ENCODE peak calls at places on chromosomes 3 and 15, in six cellular contexts. R is epithelial cell of esophagus, L is mucosa of descending colon, D is D721Med, Y is breast epithelium, I is psoas muscle. W is an unnamed sample.

GRCh38 chr3:144931590-144931989 is 960.0 kb downstream of the DIPK2A start:
- DNase-seq in R (no peak), I (no peak), Y (no peak), L (no peak), D (no peak), W (peak; percentile 66)

GRCh38 chr3:65776494-65776893 is 262.2 kb downstream of the MAGI1 start:
- DNase-seq in L (no peak), Y (no peak), R (peak; percentile 25), I (no peak), D (no peak), W (no peak)

GRCh38 chr3:134291300-134292254 is 40.9 kb upstream of the RYK start:
- DNase-seq in D (no peak), R (peak; percentile 58), Y (peak; percentile 95), I (peak; percentile 87), L (no peak), W (no peak)

GRCh38 chr15:75130597-75131268 is 70.9 kb upstream of the C15orf39 start:
- DNase-seq in R (no peak), I (no peak), D (no peak), Y (no peak), L (no peak), W (no peak)

GRCh38 chr3:115652738-115653137 is 29.4 kb downstream of the GAP43 start:
- DNase-seq in D (no peak), L (no peak), R (no peak), I (no peak), Y (no peak), W (no peak)

GRCh38 chr3:13648060-13648743 is 99.3 kb downstream of the FBLN2 start:
- DNase-seq in D (peak; percentile 89), I (peak; percentile 83), R (peak; percentile 85), Y (peak; percentile 77), L (no peak), W (no peak)

GRCh38 chr3:191804935-191805334 is 344.0 kb downstream of the PYDC2 start:
- DNase-seq in Y (no peak), I (no peak), L (no peak), R (no peak), D (no peak), W (no peak)

GRCh38 chr15:52086001-52086786 is 26.4 kb downstream of the BCL2L10 start:
- DNase-seq in I (no peak), D (no peak), R (no peak), Y (no peak), L (no peak), W (no peak)

GRCh38 chr3:58326267-58326932 is 6.3 kb upstream of the PXK start:
- DNase-seq in L (no peak), D (no peak), I (no peak), R (no peak), Y (no peak), W (no peak)

GRCh38 chr15:79418693-79419279 is 13.3 kb upstream of the MINAR1 start:
- DNase-seq in D (no peak), L (no peak), I (no peak), Y (no peak), R (no peak), W (no peak)

GRCh38 chr3:44942202-44942921 is 33.6 kb downstream of the ZDHHC3 start:
- DNase-seq in D (no peak), L (no peak), R (peak; percentile 74), I (no peak), Y (no peak), W (no peak)

GRCh38 chr3:42502429-42503250 is at the start of gene VIPR1:
- DNase-seq in R (peak; percentile 92), L (peak; percentile 95), I (peak; percentile 63), D (peak; percentile 91), Y (peak; percentile 88), W (peak; percentile 91)

GRCh38 chr3:31077021-31077601 is 182.7 kb upstream of the GADL1 start:
- DNase-seq in D (no peak), I (no peak), R (peak; percentile 97), L (no peak), Y (no peak), W (no peak)

GRCh38 chr3:119817964-119818363 is 36.1 kb downstream of the NR1I2 start:
- DNase-seq in Y (no peak), L (no peak), R (peak; percentile 6), I (no peak), D (no peak), W (no peak)

GRCh38 chr15:51917493-51917892 is 54.1 kb downstream of the LEO1 start:
- DNase-seq in D (no peak), I (no peak), R (peak; percentile 73), L (no peak), Y (no peak), W (no peak)

GRCh38 chr15:31472636-31473383 is 146.2 kb downstream of the KLF13 start:
- DNase-seq in L (no peak), I (no peak), Y (no peak), R (no peak), D (no peak), W (no peak)

GRCh38 chr3:10419637-10420232 is 85.7 kb downstream of the ATP2B2 start:
- DNase-seq in R (peak; percentile 71), I (no peak), Y (no peak), L (no peak), D (no peak), W (no peak)

GRCh38 chr3:13851997-13852637 is 27.8 kb downstream of the WNT7A start:
- DNase-seq in I (no peak), L (no peak), R (peak; percentile 86), D (no peak), Y (no peak), W (peak; percentile 44)

GRCh38 chr3:168102735-168103410 is 7.1 kb upstream of the GOLIM4 start:
- DNase-seq in Y (no peak), L (no peak), I (no peak), R (no peak), D (no peak), W (no peak)

GRCh38 chr3:31043184-31043819 is 148.8 kb upstream of the GADL1 start:
- DNase-seq in Y (no peak), D (no peak), R (peak; percentile 64), I (no peak), L (no peak), W (no peak)

GRCh38 chr3:146783446-146783845 is 178.3 kb upstream of the PLSCR5 start:
- DNase-seq in Y (no peak), L (no peak), R (no peak), I (no peak), D (no peak), W (no peak)

GRCh38 chr3:146780251-146780650 is 175.1 kb upstream of the PLSCR5 start:
- DNase-seq in D (no peak), Y (no peak), L (no peak), I (no peak), R (peak; percentile 18), W (no peak)

GRCh38 chr3:146777941-146778340 is 172.8 kb upstream of the PLSCR5 start:
- DNase-seq in L (no peak), R (no peak), Y (no peak), I (no peak), D (no peak), W (no peak)

GRCh38 chr3:146781059-146781458 is 175.9 kb upstream of the PLSCR5 start:
- DNase-seq in I (no peak), L (no peak), Y (no peak), R (peak; percentile 4), D (no peak), W (no peak)

DNA sequence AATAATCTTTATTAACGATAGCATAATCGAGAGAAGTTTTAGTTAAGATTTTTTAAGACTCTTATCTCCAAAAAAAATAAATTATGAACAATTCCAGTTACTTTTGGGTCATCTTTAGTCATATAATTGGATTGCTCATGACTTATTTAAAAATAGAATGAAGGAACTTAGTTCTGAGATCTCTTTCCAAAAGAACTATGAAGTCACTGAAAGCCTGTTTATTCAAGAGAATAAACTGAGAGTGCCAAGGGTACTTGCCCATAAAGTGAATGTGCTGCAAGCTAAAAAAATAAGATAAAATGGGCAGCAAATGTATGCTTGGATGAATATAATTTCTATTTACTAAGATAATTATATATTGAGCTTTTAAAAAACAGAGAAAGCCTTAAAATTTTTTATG is 176.5 kb upstream of the PLSCR5 start:
- DNase-seq in I (no peak), Y (no peak), R (no peak), D (no peak), L (no peak), W (no peak)
- TF ChIP-seq CTCF in I (no peak), Y (no peak), R (no peak), D (no peak), L (no peak), W (no peak)

GRCh38 chr3:131193671-131194291 is 167.1 kb downstream of the NEK11 start:
- DNase-seq in I (no peak), D (no peak), R (no peak), Y (no peak), L (no peak), W (no peak)
- TF ChIP-seq CTCF in I (no peak), D (no peak), R (no peak), Y (no peak), L (no peak), W (peak; percentile 54)

DNA sequence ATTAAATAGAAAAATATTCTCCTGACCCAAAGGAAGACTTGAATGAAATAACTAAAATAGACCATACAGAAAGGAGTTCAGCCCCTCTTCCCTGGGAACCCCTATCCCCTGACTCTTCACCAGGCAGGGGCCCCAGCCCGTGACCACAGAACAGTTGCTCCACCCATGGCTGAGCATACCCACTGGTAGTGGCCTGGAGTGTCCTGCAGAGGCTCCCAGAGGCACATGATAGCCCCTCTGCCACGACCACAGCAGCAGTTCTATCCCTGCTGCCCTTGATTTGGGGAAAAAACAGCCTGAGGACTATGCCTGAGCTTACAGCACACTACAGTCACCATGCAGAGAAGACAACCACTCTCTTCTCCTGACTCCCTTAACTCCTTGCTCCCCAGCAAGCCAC is 31.8 kb downstream of the TTC14 start:
- DNase-seq in I (no peak), D (no peak), L (no peak), R (no peak), Y (no peak), W (no peak)
- TF ChIP-seq CTCF in I (no peak), D (no peak), L (no peak), R (no peak), Y (no peak), W (no peak)

GRCh38 chr3:24492971-24493551 is 1.6 kb downstream of the THRB start:
- DNase-seq in L (no peak), Y (no peak), D (no peak), R (peak; percentile 52), I (no peak), W (no peak)

GRCh38 chr3:24496529-24497482 is 2.2 kb upstream of the THRB start:
- DNase-seq in D (no peak), R (peak; percentile 46), L (peak; percentile 70), I (peak; percentile 80), Y (peak; percentile 76), W (peak; percentile 77)

GRCh38 chr3:24493951-24494615 is 567 bp downstream of the THRB start:
- DNase-seq in L (no peak), R (peak; percentile 45), I (peak; percentile 86), D (no peak), Y (peak; percentile 70), W (peak; percentile 87)

GRCh38 chr3:24494616-24495333 is at the start of gene THRB:
- DNase-seq in L (peak; percentile 80), Y (peak; percentile 60), D (peak; percentile 67), I (peak; percentile 83), R (peak; percentile 71), W (peak; percentile 87)

DNA sequence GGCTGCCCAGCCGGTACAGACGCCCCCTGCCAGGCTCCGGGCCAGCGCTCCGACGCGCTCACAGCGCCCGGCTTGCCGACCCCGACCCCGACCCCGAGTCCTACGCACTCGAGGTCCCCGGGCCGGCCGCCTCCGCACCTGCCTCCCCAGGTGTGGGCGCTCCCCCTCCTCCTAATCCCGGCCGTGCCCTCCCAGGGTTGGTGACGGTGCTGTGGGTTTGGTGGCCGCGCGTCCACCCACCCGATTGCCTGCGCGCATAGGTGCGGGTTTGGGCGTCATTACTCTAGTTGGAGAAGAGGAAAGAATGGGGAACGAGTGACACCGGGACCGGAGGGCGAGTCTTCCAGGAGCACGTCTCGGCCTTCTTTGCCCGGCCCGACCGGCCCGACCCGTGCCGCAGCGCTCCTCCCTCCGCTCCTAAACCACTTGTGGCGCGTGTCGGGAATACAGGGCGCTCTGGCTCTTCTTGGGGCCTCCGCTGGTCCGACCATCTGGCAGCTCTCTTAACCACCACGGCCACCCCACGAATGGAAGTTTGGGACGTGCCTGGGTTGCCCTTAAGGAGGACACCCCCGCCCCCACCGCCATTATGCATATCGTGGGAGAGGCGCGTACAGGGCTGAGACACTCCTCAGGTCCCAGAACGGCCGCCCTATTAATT is 814 bp upstream of the THRB start:
- DNase-seq in I (peak; percentile 62), Y (peak; percentile 58), R (peak; percentile 69), D (no peak), L (peak; percentile 76), W (peak; percentile 85)
- TF ChIP-seq CTCF in I (peak; percentile 1), Y (peak; percentile 20), R (peak; percentile 24), D (no peak), L (no peak), W (peak; percentile 59)